ENCODE peak calls at places on chromosomes 2 and 18, in six cellular contexts. C, X, G, O, W and Z are unnamed samples.

GRCh38 chr2:72745679-72746368 is 80.0 kb downstream of the EXOC6B start:
- DNase-seq in C (peak; percentile 85), X (peak; percentile 18), G (no peak), O (no peak), W (peak; percentile 81), Z (no peak)

GRCh38 chr2:172607379-172607928 is 51.6 kb downstream of the PDK1 start:
- DNase-seq in C (no peak), X (no peak), G (no peak), O (no peak), W (no peak), Z (no peak)

GRCh38 chr18:63237486-63237885 is 82.1 kb downstream of the BCL2 start:
- DNase-seq in C (peak; percentile 4), X (no peak), G (no peak), O (no peak), W (peak; percentile 54), Z (no peak)

GRCh38 chr2:36659872-36660312 is 36.6 kb upstream of the VIT start:
- DNase-seq in C (no peak), X (no peak), G (no peak), O (no peak), W (peak; percentile 95), Z (no peak)

GRCh38 chr2:98502556-98503335 is 58.1 kb downstream of the INPP4A start:
- DNase-seq in C (no peak), X (no peak), G (no peak), O (no peak), W (no peak), Z (no peak)

GRCh38 chr2:146869328-146869727 is 975.5 kb upstream of the ACVR2A start:
- DNase-seq in C (no peak), X (no peak), G (no peak), O (no peak), W (no peak), Z (no peak)

GRCh38 chr2:113218283-113219091 is 44.7 kb downstream of the PSD4 start:
- DNase-seq in C (no peak), X (no peak), G (no peak), O (no peak), W (peak; percentile 97), Z (no peak)

GRCh38 chr2:144560254-144560653 is 40.3 kb upstream of the ZEB2 start:
- DNase-seq in C (no peak), X (no peak), G (no peak), O (no peak), W (no peak), Z (no peak)

GRCh38 chr2:127094509-127095366 is 12.2 kb downstream of the BIN1 start:
- DNase-seq in C (peak; percentile 29), X (peak; percentile 39), G (no peak), O (no peak), W (no peak), Z (peak; percentile 35)

GRCh38 chr2:181054256-181054655 is 73.9 kb downstream of the UBE2E3 start:
- DNase-seq in C (no peak), X (no peak), G (no peak), O (no peak), W (no peak), Z (no peak)

GRCh38 chr2:174522553-174522952 is 35.7 kb upstream of the GPR155 start:
- DNase-seq in C (peak; percentile 21), X (no peak), G (no peak), O (no peak), W (no peak), Z (no peak)

DNA sequence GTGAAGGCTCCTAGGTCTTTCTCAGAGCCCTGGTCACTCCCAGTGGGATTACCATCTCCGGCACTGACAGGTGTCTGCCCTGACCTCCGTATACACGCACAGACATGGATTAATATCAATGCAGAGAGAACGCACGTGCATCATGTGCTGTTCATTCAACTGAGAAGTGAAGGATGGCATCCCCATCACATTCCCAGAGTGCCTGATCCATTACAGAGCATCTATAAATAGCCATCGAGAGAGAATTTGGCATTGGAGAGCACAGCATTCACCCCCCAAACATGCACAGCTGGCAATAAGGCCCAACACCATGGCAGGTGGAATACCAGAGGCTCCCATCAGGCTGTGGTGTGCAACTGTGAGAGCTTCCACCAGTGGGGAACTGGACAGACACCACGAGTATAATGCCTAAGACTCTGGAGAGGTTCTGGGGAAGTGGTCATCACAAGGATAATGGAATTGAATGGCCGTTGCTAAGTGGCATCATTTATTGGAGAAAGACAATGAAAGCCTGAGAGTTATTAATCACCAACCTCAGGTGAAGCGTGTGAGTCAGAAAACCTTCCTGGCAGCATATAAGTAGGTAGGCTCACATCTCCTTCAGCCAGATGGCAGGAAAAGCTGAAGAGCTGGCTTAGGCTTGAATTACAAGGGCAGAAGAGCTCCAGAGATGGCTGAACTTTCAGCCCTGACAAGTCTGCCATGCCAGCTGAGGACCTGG is 244.5 kb upstream of the ID2 start:
- DNase-seq in C (no peak), X (no peak), G (no peak), O (no peak), W (no peak), Z (no peak)
- TF ChIP-seq CREB1 in C (no peak), X (no peak), G (no peak), O (no peak), W (no peak), Z (no peak)

DNA sequence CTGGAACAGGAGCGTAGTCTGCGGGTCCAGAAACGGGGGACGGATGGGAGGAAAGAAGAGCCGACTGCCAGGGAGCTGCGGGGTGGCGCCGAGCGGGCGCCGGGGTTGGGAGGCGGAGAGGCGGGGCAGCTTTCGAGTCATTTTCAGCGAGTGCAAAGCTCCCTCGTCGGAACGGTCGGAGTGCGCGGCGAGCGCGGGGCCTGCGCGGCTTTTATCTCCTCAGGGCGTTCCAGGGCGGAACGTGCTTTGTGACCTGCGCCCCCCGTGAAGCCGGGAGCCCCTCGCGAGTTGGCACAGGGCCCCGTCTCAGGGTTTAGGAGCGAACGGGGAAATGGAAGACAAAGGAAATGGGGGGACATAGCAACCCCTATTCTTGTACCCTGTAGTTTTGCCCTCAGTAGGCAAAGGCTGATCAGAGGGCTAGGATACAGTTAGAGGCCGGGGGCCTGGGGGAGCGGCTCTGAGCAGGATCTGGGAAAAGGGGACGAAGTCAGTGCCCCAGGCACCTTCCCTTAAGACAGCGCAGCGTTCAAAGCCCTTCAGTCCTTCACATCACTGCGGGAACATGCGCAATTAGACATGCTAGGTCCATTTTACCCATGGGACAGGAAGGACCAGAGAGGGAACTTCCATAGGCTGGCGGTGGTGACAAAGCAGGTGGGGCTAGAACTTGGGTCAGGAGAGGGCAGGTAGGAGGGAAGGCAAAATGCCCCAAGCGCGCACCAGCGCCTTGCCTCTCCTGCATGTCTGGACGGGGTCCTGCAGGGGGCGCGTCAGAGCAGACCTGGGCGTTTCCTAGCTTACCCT is 60.1 kb upstream of the IL1RL1 start:
- DNase-seq in C (peak; percentile 83), X (peak; percentile 34), G (peak; percentile 82), O (no peak), W (peak; percentile 38), Z (peak; percentile 80)
- TF ChIP-seq CREB1 in C (no peak), X (no peak), G (no peak), O (no peak), W (no peak), Z (no peak)

GRCh38 chr18:3985664-3986063 is 469.4 kb downstream of the DLGAP1 start:
- DNase-seq in C (no peak), X (no peak), G (no peak), O (no peak), W (no peak), Z (no peak)
- TF ChIP-seq CREB1 in C (no peak), X (no peak), G (no peak), O (no peak), W (no peak), Z (no peak)

GRCh38 chr2:163155279-163155883 is 316.8 kb upstream of the KCNH7 start:
- DNase-seq in C (peak; percentile 54), X (peak; percentile 23), G (no peak), O (peak; percentile 3), W (peak; percentile 38), Z (no peak)

GRCh38 chr2:163155925-163156324 is 317.4 kb upstream of the KCNH7 start:
- DNase-seq in C (no peak), X (no peak), G (no peak), O (no peak), W (no peak), Z (no peak)

GRCh38 chr2:163157411-163157810 is 318.8 kb upstream of the KCNH7 start:
- DNase-seq in C (no peak), X (no peak), G (no peak), O (no peak), W (no peak), Z (no peak)

DNA sequence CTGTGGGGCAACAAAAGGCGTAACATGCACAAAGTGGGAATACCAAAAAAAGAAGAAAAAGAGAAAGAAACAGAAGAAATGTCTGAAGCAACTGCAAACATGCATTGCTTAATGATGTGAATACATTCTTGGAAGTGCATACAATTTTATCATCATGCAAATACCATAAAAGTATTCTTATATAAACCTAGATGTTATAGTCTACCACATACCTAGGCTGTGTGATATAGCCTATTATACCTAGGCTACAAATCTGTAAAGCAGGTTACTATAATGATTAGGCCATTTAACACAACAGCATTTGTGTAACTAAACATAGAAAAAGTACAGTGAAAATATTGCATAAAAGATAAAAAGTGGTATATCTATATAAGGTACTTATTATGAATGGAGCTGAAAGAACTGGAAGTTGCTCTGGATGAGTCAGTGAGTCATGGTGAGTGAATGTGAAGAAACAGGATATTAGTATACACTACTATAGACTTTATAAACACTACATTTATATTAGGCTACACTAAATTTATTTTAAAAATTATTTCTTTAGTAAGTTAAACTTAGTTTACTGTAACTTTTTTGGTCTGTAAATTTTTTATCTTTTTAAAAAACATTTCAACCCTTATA is 319.4 kb upstream of the KCNH7 start:
- DNase-seq in C (no peak), X (no peak), G (no peak), O (no peak), W (no peak), Z (no peak)
- TF ChIP-seq CREB1 in C (no peak), X (no peak), G (no peak), O (no peak), W (no peak), Z (no peak)

GRCh38 chr18:77132369-77133050 is at the start of gene MBP:
- DNase-seq in C (peak; percentile 93), X (no peak), G (peak; percentile 91), O (no peak), W (no peak), Z (peak; percentile 79)
- TF ChIP-seq CREB1 in C (no peak), X (no peak), G (peak; percentile 0), O (no peak), W (no peak), Z (no peak)

GRCh38 chr2:45354776-45355175 is 256.3 kb downstream of the SRBD1 start:
- DNase-seq in C (no peak), X (no peak), G (no peak), O (no peak), W (no peak), Z (no peak)

GRCh38 chr2:45353879-45354278 is 257.2 kb downstream of the SRBD1 start:
- DNase-seq in C (no peak), X (no peak), G (no peak), O (no peak), W (peak; percentile 51), Z (no peak)
- TF ChIP-seq CREB1 in C (no peak), X (no peak), G (no peak), O (no peak), W (no peak), Z (no peak)